ENCODE peak calls at places on chromosomes 6 and 20, in eight cellular contexts. C, D, L, O, F, K, M and Q are unnamed samples.

GRCh38 chr6:34867484-34867883 is 20.4 kb downstream of the TAF11 start:
- DNase-seq in M (no peak), F (no peak), K (no peak), C (no peak), L (no peak), D (no peak), O (no peak), Q (no peak)

GRCh38 chr20:37315293-37316110 is 26.0 kb downstream of the MANBAL start:
- DNase-seq in L (no peak), K (no peak), M (peak), F (peak), C (no peak), D (no peak), O (peak), Q (no peak)

GRCh38 chr6:126041516-126042447 is 55.4 kb downstream of the TRMT11 start:
- DNase-seq in L (no peak), O (no peak), F (no peak), C (no peak), D (no peak), M (no peak), K (no peak), Q (no peak)

GRCh38 chr6:109768485-109768884 is 77.4 kb downstream of the FIG4 start:
- DNase-seq in F (no peak), M (no peak), C (no peak), L (no peak), D (peak), K (no peak), O (no peak), Q (no peak)

GRCh38 chr6:52749546-52750152 is 13.6 kb downstream of the GSTA2 start:
- DNase-seq in F (no peak), D (no peak), C (no peak), K (no peak), L (no peak), M (no peak), O (no peak), Q (no peak)

GRCh38 chr6:21431526-21431925 is 162.0 kb upstream of the SOX4 start:
- DNase-seq in D (peak), O (no peak), C (no peak), F (no peak), L (no peak), K (no peak), M (no peak), Q (no peak)

GRCh38 chr6:20417819-20418218 is 16.1 kb downstream of the E2F3 start:
- DNase-seq in C (no peak), M (peak), F (no peak), L (no peak), K (no peak), D (peak), O (no peak), Q (no peak)

GRCh38 chr6:15879372-15880261 is 216.8 kb upstream of the DTNBP1 start:
- DNase-seq in O (no peak), K (no peak), D (peak), F (peak), M (peak), L (peak), C (peak), Q (no peak)

GRCh38 chr6:167047554-167047953 is 48.4 kb downstream of the CEP43 start:
- DNase-seq in F (no peak), D (peak), L (no peak), M (peak), O (no peak), C (no peak), K (no peak), Q (no peak)

GRCh38 chr6:10720229-10720959 is 2.5 kb upstream of the TMEM14C start:
- DNase-seq in C (no peak), D (peak), F (peak), K (no peak), O (no peak), M (no peak), L (peak), Q (no peak)

GRCh38 chr20:36405255-36405654 is 99.1 kb downstream of the DLGAP4 start:
- DNase-seq in K (no peak), L (no peak), D (no peak), M (no peak), F (no peak), O (no peak), C (no peak), Q (no peak)

GRCh38 chr6:46772754-46773153 is 20.4 kb upstream of the MEP1A start:
- DNase-seq in D (peak), M (peak), C (no peak), L (no peak), O (no peak), K (no peak), F (no peak), Q (no peak)

GRCh38 chr6:119148825-119149525 is 70.5 kb upstream of the FAM184A start:
- DNase-seq in M (no peak), O (no peak), K (no peak), L (peak), C (no peak), D (no peak), F (no peak), Q (no peak)

GRCh38 chr6:165694296-165694695 is 31.3 kb upstream of the PDE10A start:
- DNase-seq in K (no peak), O (peak), D (no peak), C (no peak), L (no peak), F (no peak), M (no peak), Q (no peak)

GRCh38 chr6:99294786-99295185 is 54.7 kb downstream of the FAXC start:
- DNase-seq in O (no peak), D (no peak), L (no peak), C (no peak), F (no peak), M (no peak), K (no peak), Q (no peak)

GRCh38 chr6:135094403-135094821 is 39.8 kb upstream of the HBS1L start:
- DNase-seq in M (no peak), F (no peak), K (no peak), O (no peak), D (peak), L (no peak), C (no peak), Q (no peak)

GRCh38 chr20:58717278-58718091 is 24.9 kb downstream of the NPEPL1 start:
- DNase-seq in O (peak), K (no peak), D (no peak), F (peak), C (no peak), L (no peak), M (peak), Q (no peak)

GRCh38 chr6:35415065-35415880 is 36.9 kb upstream of the FANCE start:
- DNase-seq in D (peak), F (peak), K (no peak), L (peak), C (peak), O (peak), M (peak), Q (no peak)

GRCh38 chr20:56843386-56843785 is 214.3 kb downstream of the TFAP2C start:
- DNase-seq in O (no peak), C (no peak), L (no peak), D (no peak), K (no peak), F (peak), M (no peak), Q (no peak)

GRCh38 chr20:47244451-47244850 is 112.0 kb downstream of the ZMYND8 start:
- DNase-seq in C (peak), M (no peak), L (no peak), K (no peak), O (no peak), F (no peak), D (peak), Q (no peak)

GRCh38 chr6:111846511-111847409 is 26.5 kb downstream of the FYN start:
- DNase-seq in L (no peak), F (peak), M (no peak), C (no peak), O (no peak), D (no peak), K (no peak), Q (no peak)